ENCODE peak calls at places on chromosomes 16 and 17, in five cellular contexts. One of them, this sample, is unnamed.

GRCh38 chr17:81256616-81257015 is 17.5 kb downstream of the NDUFAF8 start:
- DNase-seq in B cell: no peak
- DNase-seq in naive thymus-derived CD8-positive, alpha-beta T cell: no peak
- DNase-seq in SK-MEL-5: no peak
- DNase-seq in stimulated activated CD4-positive, alpha-beta T cell treated with anti-CD3 and anti-CD28 coated beads, Interleukin-1b, Interleukin-23, amount 100 ng/mL, for 1 hour: no peak
- DNase-seq in this sample: no peak

GRCh38 chr17:50953831-50954601 is 87.9 kb upstream of the TOB1 start:
- DNase-seq in B cell: peak
- DNase-seq in naive thymus-derived CD8-positive, alpha-beta T cell: no peak
- DNase-seq in SK-MEL-5: no peak
- DNase-seq in stimulated activated CD4-positive, alpha-beta T cell treated with anti-CD3 and anti-CD28 coated beads, Interleukin-1b, Interleukin-23, amount 100 ng/mL, for 1 hour: no peak
- DNase-seq in this sample: no peak

GRCh38 chr16:80260906-80261311 is 279.9 kb upstream of the DYNLRB2 start:
- DNase-seq in B cell: no peak
- DNase-seq in naive thymus-derived CD8-positive, alpha-beta T cell: no peak
- DNase-seq in SK-MEL-5: no peak
- DNase-seq in stimulated activated CD4-positive, alpha-beta T cell treated with anti-CD3 and anti-CD28 coated beads, Interleukin-1b, Interleukin-23, amount 100 ng/mL, for 1 hour: no peak
- DNase-seq in this sample: no peak

GRCh38 chr17:42289863-42290165 is 1.5 kb downstream of the STAT5A start:
- DNase-seq in B cell: no peak
- DNase-seq in naive thymus-derived CD8-positive, alpha-beta T cell: no peak
- DNase-seq in SK-MEL-5: no peak
- DNase-seq in stimulated activated CD4-positive, alpha-beta T cell treated with anti-CD3 and anti-CD28 coated beads, Interleukin-1b, Interleukin-23, amount 100 ng/mL, for 1 hour: peak
- DNase-seq in this sample: no peak

GRCh38 chr17:67759355-67760171 is 41.8 kb downstream of the NOL11 start:
- DNase-seq in B cell: no peak
- DNase-seq in naive thymus-derived CD8-positive, alpha-beta T cell: no peak
- DNase-seq in SK-MEL-5: no peak
- DNase-seq in stimulated activated CD4-positive, alpha-beta T cell treated with anti-CD3 and anti-CD28 coated beads, Interleukin-1b, Interleukin-23, amount 100 ng/mL, for 1 hour: no peak
- DNase-seq in this sample: no peak

GRCh38 chr16:58418601-58419000 is 26.3 kb downstream of the GINS3 start:
- DNase-seq in B cell: no peak
- DNase-seq in naive thymus-derived CD8-positive, alpha-beta T cell: no peak
- DNase-seq in SK-MEL-5: no peak
- DNase-seq in stimulated activated CD4-positive, alpha-beta T cell treated with anti-CD3 and anti-CD28 coated beads, Interleukin-1b, Interleukin-23, amount 100 ng/mL, for 1 hour: no peak
- DNase-seq in this sample: no peak

GRCh38 chr17:43410557-43411368 is 12.0 kb downstream of the ARL4D start:
- DNase-seq in B cell: no peak
- DNase-seq in naive thymus-derived CD8-positive, alpha-beta T cell: no peak
- DNase-seq in SK-MEL-5: no peak
- DNase-seq in stimulated activated CD4-positive, alpha-beta T cell treated with anti-CD3 and anti-CD28 coated beads, Interleukin-1b, Interleukin-23, amount 100 ng/mL, for 1 hour: no peak
- DNase-seq in this sample: no peak

GRCh38 chr17:48054238-48055185 is 6.4 kb downstream of the NFE2L1 start:
- DNase-seq in B cell: no peak
- DNase-seq in naive thymus-derived CD8-positive, alpha-beta T cell: no peak
- DNase-seq in SK-MEL-5: no peak
- DNase-seq in stimulated activated CD4-positive, alpha-beta T cell treated with anti-CD3 and anti-CD28 coated beads, Interleukin-1b, Interleukin-23, amount 100 ng/mL, for 1 hour: no peak
- DNase-seq in this sample: no peak

GRCh38 chr17:58329035-58329807 is 626 bp upstream of the TSPOAP1 start:
- DNase-seq in B cell: peak
- DNase-seq in naive thymus-derived CD8-positive, alpha-beta T cell: peak
- DNase-seq in SK-MEL-5: peak
- DNase-seq in stimulated activated CD4-positive, alpha-beta T cell treated with anti-CD3 and anti-CD28 coated beads, Interleukin-1b, Interleukin-23, amount 100 ng/mL, for 1 hour: peak
- DNase-seq in this sample: peak

GRCh38 chr16:77899416-77899815 is 111.1 kb downstream of the VAT1L start:
- DNase-seq in B cell: no peak
- DNase-seq in naive thymus-derived CD8-positive, alpha-beta T cell: no peak
- DNase-seq in SK-MEL-5: no peak
- DNase-seq in stimulated activated CD4-positive, alpha-beta T cell treated with anti-CD3 and anti-CD28 coated beads, Interleukin-1b, Interleukin-23, amount 100 ng/mL, for 1 hour: no peak
- DNase-seq in this sample: no peak

GRCh38 chr16:6081320-6081976 is 983.9 kb upstream of the EEF2KMT start:
- DNase-seq in B cell: no peak
- DNase-seq in naive thymus-derived CD8-positive, alpha-beta T cell: no peak
- DNase-seq in SK-MEL-5: peak
- DNase-seq in stimulated activated CD4-positive, alpha-beta T cell treated with anti-CD3 and anti-CD28 coated beads, Interleukin-1b, Interleukin-23, amount 100 ng/mL, for 1 hour: no peak
- DNase-seq in this sample: no peak

GRCh38 chr17:61380217-61380835 is 19.3 kb upstream of the TBX2 start:
- DNase-seq in B cell: peak
- DNase-seq in naive thymus-derived CD8-positive, alpha-beta T cell: no peak
- DNase-seq in SK-MEL-5: no peak
- DNase-seq in stimulated activated CD4-positive, alpha-beta T cell treated with anti-CD3 and anti-CD28 coated beads, Interleukin-1b, Interleukin-23, amount 100 ng/mL, for 1 hour: no peak
- DNase-seq in this sample: no peak

GRCh38 chr16:919658-920631 is 50.8 kb downstream of the LMF1 start:
- DNase-seq in B cell: no peak
- DNase-seq in naive thymus-derived CD8-positive, alpha-beta T cell: peak
- DNase-seq in SK-MEL-5: no peak
- DNase-seq in stimulated activated CD4-positive, alpha-beta T cell treated with anti-CD3 and anti-CD28 coated beads, Interleukin-1b, Interleukin-23, amount 100 ng/mL, for 1 hour: no peak
- DNase-seq in this sample: no peak

GRCh38 chr16:87051526-87052320 is 265.5 kb downstream of the C16orf95 start:
- DNase-seq in B cell: no peak
- DNase-seq in naive thymus-derived CD8-positive, alpha-beta T cell: peak
- DNase-seq in SK-MEL-5: no peak
- DNase-seq in stimulated activated CD4-positive, alpha-beta T cell treated with anti-CD3 and anti-CD28 coated beads, Interleukin-1b, Interleukin-23, amount 100 ng/mL, for 1 hour: no peak
- DNase-seq in this sample: no peak

GRCh38 chr17:30913955-30914354 is 7.8 kb upstream of the ADAP2 start:
- DNase-seq in B cell: no peak
- DNase-seq in naive thymus-derived CD8-positive, alpha-beta T cell: no peak
- DNase-seq in SK-MEL-5: no peak
- DNase-seq in stimulated activated CD4-positive, alpha-beta T cell treated with anti-CD3 and anti-CD28 coated beads, Interleukin-1b, Interleukin-23, amount 100 ng/mL, for 1 hour: no peak
- DNase-seq in this sample: no peak

GRCh38 chr17:31533546-31534155 is 142.2 kb downstream of the RAB11FIP4 start:
- DNase-seq in B cell: peak
- DNase-seq in naive thymus-derived CD8-positive, alpha-beta T cell: no peak
- DNase-seq in SK-MEL-5: peak
- DNase-seq in stimulated activated CD4-positive, alpha-beta T cell treated with anti-CD3 and anti-CD28 coated beads, Interleukin-1b, Interleukin-23, amount 100 ng/mL, for 1 hour: no peak
- DNase-seq in this sample: no peak

GRCh38 chr17:53219821-53220220 is 602.9 kb upstream of the KIF2B start:
- DNase-seq in B cell: no peak
- DNase-seq in naive thymus-derived CD8-positive, alpha-beta T cell: no peak
- DNase-seq in SK-MEL-5: no peak
- DNase-seq in stimulated activated CD4-positive, alpha-beta T cell treated with anti-CD3 and anti-CD28 coated beads, Interleukin-1b, Interleukin-23, amount 100 ng/mL, for 1 hour: no peak
- DNase-seq in this sample: no peak

GRCh38 chr17:50426814-50427787 is 1.1 kb downstream of the ACSF2 start:
- DNase-seq in B cell: peak
- DNase-seq in naive thymus-derived CD8-positive, alpha-beta T cell: no peak
- DNase-seq in SK-MEL-5: peak
- DNase-seq in stimulated activated CD4-positive, alpha-beta T cell treated with anti-CD3 and anti-CD28 coated beads, Interleukin-1b, Interleukin-23, amount 100 ng/mL, for 1 hour: no peak
- DNase-seq in this sample: peak

GRCh38 chr17:77740481-77740880 is 218.0 kb upstream of the TNRC6C start:
- DNase-seq in B cell: no peak
- DNase-seq in naive thymus-derived CD8-positive, alpha-beta T cell: peak
- DNase-seq in SK-MEL-5: no peak
- DNase-seq in stimulated activated CD4-positive, alpha-beta T cell treated with anti-CD3 and anti-CD28 coated beads, Interleukin-1b, Interleukin-23, amount 100 ng/mL, for 1 hour: no peak
- DNase-seq in this sample: no peak

GRCh38 chr16:53103811-53104210 is 49.0 kb downstream of the CHD9 start:
- DNase-seq in B cell: no peak
- DNase-seq in naive thymus-derived CD8-positive, alpha-beta T cell: no peak
- DNase-seq in SK-MEL-5: no peak
- DNase-seq in stimulated activated CD4-positive, alpha-beta T cell treated with anti-CD3 and anti-CD28 coated beads, Interleukin-1b, Interleukin-23, amount 100 ng/mL, for 1 hour: no peak
- DNase-seq in this sample: no peak

GRCh38 chr17:31158741-31159377 is 64.1 kb downstream of the NF1 start:
- DNase-seq in B cell: no peak
- DNase-seq in naive thymus-derived CD8-positive, alpha-beta T cell: no peak
- DNase-seq in SK-MEL-5: no peak
- DNase-seq in stimulated activated CD4-positive, alpha-beta T cell treated with anti-CD3 and anti-CD28 coated beads, Interleukin-1b, Interleukin-23, amount 100 ng/mL, for 1 hour: no peak
- DNase-seq in this sample: no peak

GRCh38 chr17:49964539-49965521 is 4.2 kb upstream of the DLX4 start:
- DNase-seq in B cell: peak
- DNase-seq in naive thymus-derived CD8-positive, alpha-beta T cell: peak
- DNase-seq in SK-MEL-5: no peak
- DNase-seq in stimulated activated CD4-positive, alpha-beta T cell treated with anti-CD3 and anti-CD28 coated beads, Interleukin-1b, Interleukin-23, amount 100 ng/mL, for 1 hour: no peak
- DNase-seq in this sample: peak

GRCh38 chr17:32264140-32264799 is 1.4 kb upstream of the RHBDL3 start:
- DNase-seq in B cell: no peak
- DNase-seq in naive thymus-derived CD8-positive, alpha-beta T cell: no peak
- DNase-seq in SK-MEL-5: peak
- DNase-seq in stimulated activated CD4-positive, alpha-beta T cell treated with anti-CD3 and anti-CD28 coated beads, Interleukin-1b, Interleukin-23, amount 100 ng/mL, for 1 hour: no peak
- DNase-seq in this sample: no peak

GRCh38 chr17:55440391-55440790 is 18.8 kb upstream of the MMD start:
- DNase-seq in B cell: no peak
- DNase-seq in naive thymus-derived CD8-positive, alpha-beta T cell: no peak
- DNase-seq in SK-MEL-5: no peak
- DNase-seq in stimulated activated CD4-positive, alpha-beta T cell treated with anti-CD3 and anti-CD28 coated beads, Interleukin-1b, Interleukin-23, amount 100 ng/mL, for 1 hour: no peak
- DNase-seq in this sample: no peak

GRCh38 chr17:44216173-44216572 is 3.3 kb downstream of the UBTF start:
- DNase-seq in B cell: peak
- DNase-seq in naive thymus-derived CD8-positive, alpha-beta T cell: peak
- DNase-seq in SK-MEL-5: no peak
- DNase-seq in stimulated activated CD4-positive, alpha-beta T cell treated with anti-CD3 and anti-CD28 coated beads, Interleukin-1b, Interleukin-23, amount 100 ng/mL, for 1 hour: no peak
- DNase-seq in this sample: peak

GRCh38 chr17:81612172-81612571 is 24.7 kb downstream of the NPLOC4 start:
- DNase-seq in B cell: no peak
- DNase-seq in naive thymus-derived CD8-positive, alpha-beta T cell: no peak
- DNase-seq in SK-MEL-5: no peak
- DNase-seq in stimulated activated CD4-positive, alpha-beta T cell treated with anti-CD3 and anti-CD28 coated beads, Interleukin-1b, Interleukin-23, amount 100 ng/mL, for 1 hour: no peak
- DNase-seq in this sample: no peak